ENCODE peak calls at places on chromosomes 7 and 10, in four cellular contexts. One of them, this sample, is unnamed.
A peak's percentile ranks its signal among the peaks of the same experiment; 100 is the strongest.

GRCh38 chr10:98258683-98259454 is 9.1 kb downstream of the LOXL4 start:
- DNase-seq in uterus: no peak
- DNase-seq in RWPE1: no peak
- DNase-seq in small intestine: no peak
- DNase-seq in this sample: no peak

GRCh38 chr7:146090023-146090645 is 26.5 kb upstream of the CNTNAP2 start:
- DNase-seq in small intestine: peak; percentile 20
- DNase-seq in uterus: no peak
- DNase-seq in RWPE1: peak; percentile 18
- DNase-seq in this sample: no peak

GRCh38 chr7:39554583-39555140 is 11.5 kb upstream of the YAE1 start:
- DNase-seq in small intestine: no peak
- DNase-seq in RWPE1: no peak
- DNase-seq in uterus: no peak
- DNase-seq in this sample: peak; percentile 5

GRCh38 chr7:142375710-142376313 is 118.0 kb upstream of the PRSS58 start:
- DNase-seq in RWPE1: peak; percentile 57
- DNase-seq in uterus: no peak
- DNase-seq in small intestine: peak; percentile 31
- DNase-seq in this sample: no peak

GRCh38 chr7:27091936-27092752 is 3.7 kb downstream of the HOXA1 start:
- DNase-seq in small intestine: no peak
- DNase-seq in uterus: no peak
- DNase-seq in RWPE1: no peak
- DNase-seq in this sample: no peak

GRCh38 chr10:64110079-64110478 is 588.9 kb downstream of the REEP3 start:
- DNase-seq in uterus: no peak
- DNase-seq in small intestine: no peak
- DNase-seq in RWPE1: no peak
- DNase-seq in this sample: no peak

GRCh38 chr10:5442990-5443370 is 30.6 kb downstream of the NET1 start:
- DNase-seq in uterus: no peak
- DNase-seq in RWPE1: no peak
- DNase-seq in small intestine: peak; percentile 79
- DNase-seq in this sample: no peak

GRCh38 chr10:109456566-109457361 is 466.5 kb downstream of the XPNPEP1 start:
- DNase-seq in RWPE1: no peak
- DNase-seq in uterus: no peak
- DNase-seq in small intestine: no peak
- DNase-seq in this sample: no peak

GRCh38 chr10:4939224-4940072 is 23.8 kb upstream of the AKR1C1 start:
- DNase-seq in RWPE1: no peak
- DNase-seq in uterus: no peak
- DNase-seq in small intestine: no peak
- DNase-seq in this sample: no peak

GRCh38 chr7:131692131-131692960 is 135.9 kb upstream of the PODXL start:
- DNase-seq in RWPE1: no peak
- DNase-seq in small intestine: peak; percentile 54
- DNase-seq in uterus: no peak
- DNase-seq in this sample: peak; percentile 26

GRCh38 chr10:108037061-108037460 is 872.6 kb upstream of the SORCS1 start:
- DNase-seq in small intestine: no peak
- DNase-seq in uterus: no peak
- DNase-seq in RWPE1: no peak
- DNase-seq in this sample: no peak

GRCh38 chr7:47460251-47460989 is 121.5 kb downstream of the TNS3 start:
- DNase-seq in RWPE1: no peak
- DNase-seq in uterus: no peak
- DNase-seq in small intestine: peak; percentile 96
- DNase-seq in this sample: no peak

GRCh38 chr7:137954614-137955013 is 47.3 kb downstream of the CREB3L2 start:
- DNase-seq in uterus: no peak
- DNase-seq in RWPE1: no peak
- DNase-seq in small intestine: no peak
- DNase-seq in this sample: no peak

GRCh38 chr7:7577888-7578287 is 11.2 kb downstream of the MIOS start:
- DNase-seq in uterus: no peak
- DNase-seq in RWPE1: no peak
- DNase-seq in small intestine: no peak
- DNase-seq in this sample: no peak

GRCh38 chr10:117170244-117170643 is 27.0 kb upstream of the KCNK18 start:
- DNase-seq in uterus: no peak
- DNase-seq in RWPE1: no peak
- DNase-seq in small intestine: no peak
- DNase-seq in this sample: no peak

GRCh38 chr7:56110611-56111010 is 4.3 kb upstream of the CHCHD2 start:
- DNase-seq in uterus: no peak
- DNase-seq in RWPE1: no peak
- DNase-seq in small intestine: no peak
- DNase-seq in this sample: no peak

GRCh38 chr10:107834706-107835105 is 670.2 kb upstream of the SORCS1 start:
- DNase-seq in small intestine: peak; percentile 5
- DNase-seq in uterus: no peak
- DNase-seq in RWPE1: peak; percentile 8
- DNase-seq in this sample: no peak

GRCh38 chr7:39761435-39761834 is 138.1 kb downstream of the RALA start:
- DNase-seq in RWPE1: peak; percentile 63
- DNase-seq in small intestine: no peak
- DNase-seq in uterus: no peak
- DNase-seq in this sample: no peak

GRCh38 chr10:68955414-68955785 is 570 bp upstream of the DDX21 start:
- DNase-seq in small intestine: no peak
- DNase-seq in RWPE1: no peak
- DNase-seq in uterus: no peak
- DNase-seq in this sample: no peak

GRCh38 chr7:22962775-22963358 is 51.1 kb downstream of the HYCC1 start:
- DNase-seq in small intestine: no peak
- DNase-seq in RWPE1: no peak
- DNase-seq in uterus: no peak
- DNase-seq in this sample: no peak

GRCh38 chr10:122139627-122140151 is 131.4 kb upstream of the BTBD16 start:
- DNase-seq in small intestine: no peak
- DNase-seq in RWPE1: no peak
- DNase-seq in uterus: peak; percentile 46
- DNase-seq in this sample: no peak

GRCh38 chr10:1083581-1083980 is 27.4 kb downstream of the WDR37 start:
- DNase-seq in uterus: no peak
- DNase-seq in RWPE1: no peak
- DNase-seq in small intestine: no peak
- DNase-seq in this sample: no peak

GRCh38 chr10:73965890-73966768 is 31.8 kb upstream of the VCL start:
- DNase-seq in RWPE1: peak; percentile 90
- DNase-seq in small intestine: peak; percentile 90
- DNase-seq in uterus: peak; percentile 89
- DNase-seq in this sample: peak; percentile 60

GRCh38 chr7:74254858-74255379 is 720 bp upstream of the RFC2 start:
- DNase-seq in uterus: no peak
- DNase-seq in small intestine: no peak
- DNase-seq in RWPE1: no peak
- DNase-seq in this sample: no peak

GRCh38 chr7:76260171-76260703 is 42.2 kb upstream of the HSPB1 start:
- DNase-seq in uterus: no peak
- DNase-seq in RWPE1: peak; percentile 77
- DNase-seq in small intestine: no peak
- DNase-seq in this sample: no peak

GRCh38 chr10:91987397-91988037 is 63.9 kb downstream of the BTAF1 start:
- DNase-seq in RWPE1: no peak
- DNase-seq in uterus: peak; percentile 28
- DNase-seq in small intestine: no peak
- DNase-seq in this sample: no peak

GRCh38 chr10:91996266-91996665 is 72.7 kb downstream of the BTAF1 start:
- DNase-seq in uterus: no peak
- DNase-seq in RWPE1: no peak
- DNase-seq in small intestine: no peak
- DNase-seq in this sample: no peak

DNA sequence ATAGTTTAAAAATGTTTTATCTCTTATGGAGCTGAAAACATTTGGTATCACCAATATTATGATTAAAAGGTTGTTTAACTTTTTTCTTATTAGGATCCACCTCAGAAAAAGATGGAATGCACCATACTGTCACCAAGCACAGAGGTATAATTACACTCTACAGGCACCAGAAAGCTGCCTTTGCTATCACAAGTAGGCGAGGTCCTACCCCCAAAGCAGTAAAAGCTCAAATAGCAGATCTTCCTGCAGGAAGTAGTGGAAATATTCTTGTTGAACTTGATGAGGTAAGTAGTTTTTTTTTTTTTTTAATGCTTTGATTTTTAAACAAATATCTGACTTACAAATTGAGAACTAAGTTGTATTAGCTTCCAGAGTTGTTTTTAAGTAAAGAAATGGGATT is 68.5 kb downstream of the BTAF1 start:
- DNase-seq in RWPE1: no peak
- DNase-seq in small intestine: no peak
- DNase-seq in uterus: no peak
- DNase-seq in this sample: no peak
- H3K27ac ChIP-seq in RWPE1: no peak overlapping the region
- H3K27ac ChIP-seq in small intestine: no peak overlapping the region
- H3K27ac ChIP-seq in uterus: no peak overlapping the region
- H3K27ac ChIP-seq in this sample: no peak overlapping the region

GRCh38 chr7:20343954-20344353 is 13.3 kb downstream of the ITGB8 start:
- DNase-seq in RWPE1: no peak
- DNase-seq in uterus: no peak
- DNase-seq in small intestine: no peak
- DNase-seq in this sample: no peak

GRCh38 chr7:20344396-20344795 is 13.7 kb downstream of the ITGB8 start:
- DNase-seq in uterus: no peak
- DNase-seq in RWPE1: no peak
- DNase-seq in small intestine: no peak
- DNase-seq in this sample: no peak

GRCh38 chr7:20343211-20343610 is 12.5 kb downstream of the ITGB8 start:
- DNase-seq in RWPE1: no peak
- DNase-seq in uterus: no peak
- DNase-seq in small intestine: no peak
- DNase-seq in this sample: no peak

GRCh38 chr7:20338285-20338684 is 7.6 kb downstream of the ITGB8 start:
- DNase-seq in RWPE1: no peak
- DNase-seq in uterus: no peak
- DNase-seq in small intestine: no peak
- DNase-seq in this sample: no peak

DNA sequence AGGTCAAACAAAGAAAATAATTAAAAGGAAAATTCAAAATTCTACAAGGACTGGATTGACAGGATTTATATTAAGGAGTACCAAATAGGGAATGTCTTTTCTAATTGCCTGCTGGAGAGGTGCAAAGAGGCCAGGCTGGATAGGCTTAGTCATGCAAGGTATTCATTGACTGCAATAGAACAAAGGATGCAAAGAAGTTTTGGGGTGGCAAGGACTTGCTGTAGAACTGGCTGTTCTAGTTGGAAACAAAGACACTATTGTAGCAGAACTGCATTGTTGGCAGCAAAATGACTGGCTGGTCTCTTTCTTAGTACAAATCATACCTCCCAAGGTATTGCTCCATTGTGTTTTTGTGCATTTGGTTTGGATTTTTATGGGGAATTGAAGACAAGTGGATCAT is 10.1 kb downstream of the ITGB8 start:
- DNase-seq in small intestine: no peak
- DNase-seq in RWPE1: peak; percentile 57
- DNase-seq in uterus: no peak
- DNase-seq in this sample: peak; percentile 91
- H3K27ac ChIP-seq in small intestine: no peak overlapping the region
- H3K27ac ChIP-seq in RWPE1: no peak overlapping the region
- H3K27ac ChIP-seq in uterus: no peak overlapping the region
- H3K27ac ChIP-seq in this sample: peak overlapping the region; percentile 73

GRCh38 chr10:72316748-72317435 is 37.8 kb downstream of the DNAJB12 start:
- DNase-seq in uterus: no peak
- DNase-seq in RWPE1: no peak
- DNase-seq in small intestine: peak; percentile 77
- DNase-seq in this sample: peak; percentile 50
- H3K27ac ChIP-seq in uterus: peak overlapping the region; percentile 69
- H3K27ac ChIP-seq in RWPE1: peak overlapping the region; percentile 100
- H3K27ac ChIP-seq in small intestine: peak overlapping the region; percentile 77
- H3K27ac ChIP-seq in this sample: peak overlapping the region; percentile 87

GRCh38 chr10:71763352-71764127 is 9.8 kb downstream of the VSIR start:
- DNase-seq in RWPE1: no peak
- DNase-seq in uterus: no peak
- DNase-seq in small intestine: no peak
- DNase-seq in this sample: no peak
- H3K27ac ChIP-seq in RWPE1: peak overlapping the region; percentile 45
- H3K27ac ChIP-seq in uterus: peak overlapping the region; percentile 94
- H3K27ac ChIP-seq in small intestine: peak overlapping the region; percentile 28
- H3K27ac ChIP-seq in this sample: no peak overlapping the region

GRCh38 chr10:80462986-80463741 is 9.1 kb downstream of the TSPAN14 start:
- DNase-seq in uterus: no peak
- DNase-seq in small intestine: no peak
- DNase-seq in RWPE1: no peak
- DNase-seq in this sample: no peak

GRCh38 chr10:80462277-80462985 is 8.3 kb downstream of the TSPAN14 start:
- DNase-seq in uterus: peak; percentile 58
- DNase-seq in small intestine: no peak
- DNase-seq in RWPE1: no peak
- DNase-seq in this sample: no peak

GRCh38 chr10:80459047-80459865 is 5.1 kb downstream of the TSPAN14 start:
- DNase-seq in RWPE1: peak; percentile 79
- DNase-seq in uterus: peak; percentile 36
- DNase-seq in small intestine: peak; percentile 74
- DNase-seq in this sample: peak; percentile 48

GRCh38 chr10:80460399-80461207 is 6.5 kb downstream of the TSPAN14 start:
- DNase-seq in RWPE1: peak; percentile 89
- DNase-seq in uterus: peak; percentile 46
- DNase-seq in small intestine: peak; percentile 92
- DNase-seq in this sample: peak; percentile 98

GRCh38 chr10:80461208-80462183 is 7.4 kb downstream of the TSPAN14 start:
- DNase-seq in small intestine: no peak
- DNase-seq in uterus: no peak
- DNase-seq in RWPE1: no peak
- DNase-seq in this sample: no peak
- H3K27ac ChIP-seq in small intestine: peak overlapping the region; percentile 92
- H3K27ac ChIP-seq in uterus: peak overlapping the region; percentile 83
- H3K27ac ChIP-seq in RWPE1: peak overlapping the region; percentile 84
- H3K27ac ChIP-seq in this sample: peak overlapping the region; percentile 85